ENCODE peak calls at places on chromosomes 6 and 20, in seven cellular contexts. One of them, this sample, is unnamed.

GRCh38 chr20:1964659-1965405 is 29.0 kb downstream of the PDYN start:
- DNase-seq in uterus: no peak
- DNase-seq in tibial artery: no peak
- DNase-seq in OCI-LY7: no peak
- DNase-seq in DND-41: no peak
- DNase-seq in hepatocyte: peak; percentile 21
- DNase-seq in lung: no peak
- DNase-seq in this sample: no peak

GRCh38 chr20:56400001-56400640 is 7.7 kb downstream of the CSTF1 start:
- DNase-seq in hepatocyte: peak; percentile 82
- DNase-seq in tibial artery: no peak
- DNase-seq in lung: peak; percentile 52
- DNase-seq in uterus: no peak
- DNase-seq in DND-41: peak; percentile 66
- DNase-seq in OCI-LY7: peak; percentile 66
- DNase-seq in this sample: no peak

GRCh38 chr6:107458687-107459282 is 579 bp downstream of the PDSS2 start:
- DNase-seq in tibial artery: no peak
- DNase-seq in uterus: peak; percentile 25
- DNase-seq in OCI-LY7: peak; percentile 74
- DNase-seq in DND-41: peak; percentile 52
- DNase-seq in hepatocyte: peak; percentile 35
- DNase-seq in lung: no peak
- DNase-seq in this sample: no peak

GRCh38 chr6:83976871-83977270 is 56.7 kb upstream of the MRAP2 start:
- DNase-seq in lung: no peak
- DNase-seq in uterus: no peak
- DNase-seq in hepatocyte: peak; percentile 8
- DNase-seq in OCI-LY7: no peak
- DNase-seq in tibial artery: no peak
- DNase-seq in DND-41: no peak
- DNase-seq in this sample: no peak

GRCh38 chr6:5706094-5707033 is 300.4 kb downstream of the NRN1 start:
- DNase-seq in OCI-LY7: no peak
- DNase-seq in uterus: no peak
- DNase-seq in hepatocyte: no peak
- DNase-seq in lung: no peak
- DNase-seq in DND-41: peak; percentile 66
- DNase-seq in tibial artery: no peak
- DNase-seq in this sample: no peak

GRCh38 chr20:45429618-45430017 is 13.7 kb downstream of the PIGT start:
- DNase-seq in tibial artery: no peak
- DNase-seq in hepatocyte: no peak
- DNase-seq in DND-41: no peak
- DNase-seq in uterus: no peak
- DNase-seq in lung: no peak
- DNase-seq in OCI-LY7: no peak
- DNase-seq in this sample: no peak

GRCh38 chr6:138555294-138555988 is 56.1 kb upstream of the NHSL1 start:
- DNase-seq in tibial artery: no peak
- DNase-seq in DND-41: no peak
- DNase-seq in hepatocyte: no peak
- DNase-seq in OCI-LY7: no peak
- DNase-seq in lung: peak; percentile 53
- DNase-seq in uterus: no peak
- DNase-seq in this sample: no peak

GRCh38 chr6:75986935-75987334 is 85.5 kb downstream of the IMPG1 start:
- DNase-seq in DND-41: no peak
- DNase-seq in OCI-LY7: no peak
- DNase-seq in tibial artery: no peak
- DNase-seq in uterus: no peak
- DNase-seq in lung: no peak
- DNase-seq in hepatocyte: no peak
- DNase-seq in this sample: no peak

DNA sequence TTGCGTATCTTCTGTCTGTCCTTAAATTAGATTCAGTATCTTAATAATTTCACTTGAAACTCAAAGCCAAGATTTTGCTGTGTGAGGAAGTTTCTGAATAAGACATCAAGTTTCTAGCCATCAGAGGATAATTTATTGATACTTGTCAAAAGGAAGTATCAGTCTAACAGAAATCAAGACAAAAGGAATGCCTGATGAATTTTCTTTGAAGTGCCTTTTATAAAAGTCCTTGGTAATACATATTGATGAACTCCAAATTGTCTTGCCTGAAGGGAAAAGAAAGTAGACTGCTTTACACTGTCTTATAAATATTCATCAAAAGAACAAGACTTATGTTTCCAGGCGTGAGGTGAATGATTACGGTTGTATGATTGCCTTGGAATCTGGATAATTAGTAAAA is 986.0 kb upstream of the MAP3K7 start:
- DNase-seq in uterus: no peak
- DNase-seq in DND-41: no peak
- DNase-seq in lung: no peak
- DNase-seq in hepatocyte: no peak
- DNase-seq in tibial artery: no peak
- DNase-seq in OCI-LY7: no peak
- DNase-seq in this sample: no peak
- TF ChIP-seq CTCF in uterus: no peak
- TF ChIP-seq CTCF in DND-41: no peak
- TF ChIP-seq CTCF in lung: no peak
- TF ChIP-seq CTCF in hepatocyte: no peak
- TF ChIP-seq CTCF in tibial artery: no peak
- TF ChIP-seq CTCF in OCI-LY7: no peak
- TF ChIP-seq CTCF in this sample: no peak

DNA sequence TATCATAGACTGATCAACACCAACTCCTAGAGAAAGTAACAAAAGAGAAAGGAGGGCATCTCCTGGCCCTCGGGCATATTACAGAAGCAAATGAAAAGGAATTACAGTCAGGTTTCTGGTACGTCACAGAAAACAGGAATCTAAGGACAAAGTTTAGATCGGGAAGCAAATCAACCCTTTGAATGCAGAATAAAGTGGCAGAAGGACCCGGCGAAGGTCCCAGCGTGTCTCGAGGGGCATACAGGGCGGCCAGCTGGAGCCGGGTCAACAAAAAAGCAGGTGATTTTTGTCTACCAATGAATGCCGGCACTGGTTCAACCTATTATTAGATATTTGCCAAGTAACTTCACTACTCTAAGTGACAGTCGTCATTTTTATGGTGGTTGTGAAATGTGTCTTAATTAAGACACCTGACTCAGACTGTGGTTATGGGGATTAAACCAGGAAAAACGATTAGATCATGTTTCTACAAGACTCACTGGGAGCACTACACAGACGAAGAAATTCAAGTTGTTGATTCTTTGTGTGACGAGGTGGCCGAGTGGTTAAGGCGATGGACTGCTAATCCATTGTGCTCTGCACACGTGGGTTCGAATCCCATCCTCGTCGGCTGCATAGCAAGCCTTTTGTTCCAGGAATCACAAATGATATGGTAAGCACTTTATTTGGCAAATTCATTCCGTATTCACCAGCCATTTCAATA is 12.4 kb upstream of the ZSCAN9 start:
- DNase-seq in OCI-LY7: peak; percentile 2
- DNase-seq in lung: peak; percentile 69
- DNase-seq in hepatocyte: peak; percentile 62
- DNase-seq in tibial artery: no peak
- DNase-seq in uterus: no peak
- DNase-seq in DND-41: no peak
- DNase-seq in this sample: peak; percentile 79
- H3K4me3 ChIP-seq in OCI-LY7: no peak overlapping the region
- H3K4me3 ChIP-seq in lung: no peak overlapping the region
- H3K4me3 ChIP-seq in hepatocyte: peak overlapping the region; percentile 21
- H3K4me3 ChIP-seq in tibial artery: peak overlapping the region; percentile 9
- H3K4me3 ChIP-seq in uterus: no peak overlapping the region
- H3K4me3 ChIP-seq in DND-41: no peak overlapping the region
- H3K4me3 ChIP-seq in this sample: peak overlapping the region; percentile 64

GRCh38 chr6:157823523-157824370 is 701 bp downstream of the SNX9 start:
- DNase-seq in hepatocyte: peak; percentile 79
- DNase-seq in tibial artery: peak; percentile 80
- DNase-seq in OCI-LY7: no peak
- DNase-seq in lung: no peak
- DNase-seq in uterus: peak; percentile 54
- DNase-seq in DND-41: no peak
- DNase-seq in this sample: peak; percentile 52
- TF ChIP-seq CTCF in hepatocyte: peak; percentile 2
- TF ChIP-seq CTCF in tibial artery: no peak
- TF ChIP-seq CTCF in OCI-LY7: no peak
- TF ChIP-seq CTCF in lung: no peak
- TF ChIP-seq CTCF in uterus: peak; percentile 41
- TF ChIP-seq CTCF in DND-41: no peak
- TF ChIP-seq CTCF in this sample: no peak

DNA sequence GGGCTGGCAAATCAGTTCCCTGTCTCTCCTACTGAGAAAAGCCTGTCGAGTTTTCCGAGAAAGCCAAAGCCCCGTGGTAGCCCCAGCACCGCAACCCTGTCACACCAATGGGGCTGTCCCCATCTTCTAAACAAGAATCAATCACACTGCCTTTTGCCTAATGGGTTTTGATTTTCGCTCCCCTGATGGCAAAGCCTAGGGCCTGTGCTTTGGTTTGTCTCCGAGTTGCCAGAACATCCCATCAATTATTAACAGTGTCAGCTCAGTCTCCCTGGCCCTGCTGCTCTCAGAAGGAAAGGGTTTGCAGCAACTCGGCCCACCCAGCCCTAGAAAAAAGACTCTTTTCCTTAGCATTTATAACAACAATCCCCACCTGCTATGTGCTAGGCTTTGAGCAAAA is 4.2 kb downstream of the KCNB1 start:
- DNase-seq in OCI-LY7: no peak
- DNase-seq in DND-41: no peak
- DNase-seq in lung: no peak
- DNase-seq in tibial artery: no peak
- DNase-seq in uterus: no peak
- DNase-seq in hepatocyte: no peak
- DNase-seq in this sample: no peak
- H3K4me3 ChIP-seq in OCI-LY7: no peak overlapping the region
- H3K4me3 ChIP-seq in DND-41: no peak overlapping the region
- H3K4me3 ChIP-seq in lung: no peak overlapping the region
- H3K4me3 ChIP-seq in tibial artery: no peak overlapping the region
- H3K4me3 ChIP-seq in uterus: no peak overlapping the region
- H3K4me3 ChIP-seq in hepatocyte: no peak overlapping the region
- H3K4me3 ChIP-seq in this sample: no peak overlapping the region

GRCh38 chr6:34113532-34113931 is 32.4 kb downstream of the GRM4 start:
- DNase-seq in tibial artery: no peak
- DNase-seq in uterus: no peak
- DNase-seq in lung: no peak
- DNase-seq in DND-41: no peak
- DNase-seq in OCI-LY7: no peak
- DNase-seq in hepatocyte: no peak
- DNase-seq in this sample: no peak

GRCh38 chr6:34108159-34108558 is 37.7 kb downstream of the GRM4 start:
- DNase-seq in tibial artery: no peak
- DNase-seq in uterus: no peak
- DNase-seq in DND-41: no peak
- DNase-seq in hepatocyte: no peak
- DNase-seq in OCI-LY7: no peak
- DNase-seq in lung: no peak
- DNase-seq in this sample: no peak

GRCh38 chr6:34106900-34107299 is 39.0 kb downstream of the GRM4 start:
- DNase-seq in lung: no peak
- DNase-seq in hepatocyte: no peak
- DNase-seq in DND-41: no peak
- DNase-seq in tibial artery: no peak
- DNase-seq in uterus: no peak
- DNase-seq in OCI-LY7: no peak
- DNase-seq in this sample: no peak

GRCh38 chr6:34112102-34112501 is 33.8 kb downstream of the GRM4 start:
- DNase-seq in lung: no peak
- DNase-seq in hepatocyte: no peak
- DNase-seq in DND-41: no peak
- DNase-seq in uterus: no peak
- DNase-seq in OCI-LY7: no peak
- DNase-seq in tibial artery: no peak
- DNase-seq in this sample: no peak

GRCh38 chr6:34110610-34111009 is 35.3 kb downstream of the GRM4 start:
- DNase-seq in uterus: no peak
- DNase-seq in lung: no peak
- DNase-seq in hepatocyte: no peak
- DNase-seq in OCI-LY7: no peak
- DNase-seq in tibial artery: no peak
- DNase-seq in DND-41: no peak
- DNase-seq in this sample: no peak
- TF ChIP-seq CTCF in uterus: no peak
- TF ChIP-seq CTCF in lung: no peak
- TF ChIP-seq CTCF in hepatocyte: no peak
- TF ChIP-seq CTCF in OCI-LY7: no peak
- TF ChIP-seq CTCF in tibial artery: no peak
- TF ChIP-seq CTCF in DND-41: no peak
- TF ChIP-seq CTCF in this sample: no peak

DNA sequence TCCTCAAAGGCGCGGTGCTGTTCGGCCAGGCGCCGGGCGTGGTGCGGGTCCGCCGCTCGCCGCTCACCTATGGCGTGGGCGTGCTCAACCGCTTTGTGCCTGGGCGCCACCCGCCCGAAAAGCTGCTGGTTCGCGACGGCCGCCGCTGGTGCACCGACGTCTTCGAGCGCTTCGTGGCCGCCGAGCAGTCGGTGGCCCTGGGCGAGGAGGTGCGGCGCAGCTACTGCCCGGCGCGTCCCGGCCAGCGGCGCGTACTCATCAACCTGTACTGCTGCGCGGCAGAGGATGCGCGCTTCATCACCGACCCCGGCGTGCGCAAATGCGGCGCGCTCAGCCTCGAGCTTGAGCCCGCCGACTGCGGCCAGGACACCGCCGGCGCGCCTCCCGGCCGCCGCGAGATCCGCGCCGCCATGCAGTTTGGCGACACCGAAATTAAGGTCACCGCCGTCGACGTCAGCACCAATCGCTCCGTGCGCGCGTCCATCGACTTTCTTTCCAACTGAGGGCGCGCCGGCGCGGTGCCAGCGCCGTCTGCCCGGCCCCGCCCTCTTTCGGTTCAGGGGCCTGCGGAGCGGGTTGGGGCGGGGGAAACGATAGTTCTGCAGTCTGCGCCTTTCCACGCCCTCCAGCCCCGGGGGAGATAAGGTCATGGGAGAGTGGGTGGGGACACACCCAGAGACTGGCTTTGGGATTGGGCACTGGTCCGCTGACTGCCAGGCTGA is 15.7 kb downstream of the ADISSP start:
- DNase-seq in OCI-LY7: no peak
- DNase-seq in tibial artery: no peak
- DNase-seq in hepatocyte: peak; percentile 63
- DNase-seq in lung: peak; percentile 46
- DNase-seq in DND-41: no peak
- DNase-seq in uterus: no peak
- DNase-seq in this sample: no peak
- H3K4me3 ChIP-seq in OCI-LY7: no peak overlapping the region
- H3K4me3 ChIP-seq in tibial artery: peak overlapping the region; percentile 32
- H3K4me3 ChIP-seq in hepatocyte: peak overlapping the region; percentile 27
- H3K4me3 ChIP-seq in lung: no peak overlapping the region
- H3K4me3 ChIP-seq in DND-41: no peak overlapping the region
- H3K4me3 ChIP-seq in uterus: no peak overlapping the region
- H3K4me3 ChIP-seq in this sample: no peak overlapping the region

DNA sequence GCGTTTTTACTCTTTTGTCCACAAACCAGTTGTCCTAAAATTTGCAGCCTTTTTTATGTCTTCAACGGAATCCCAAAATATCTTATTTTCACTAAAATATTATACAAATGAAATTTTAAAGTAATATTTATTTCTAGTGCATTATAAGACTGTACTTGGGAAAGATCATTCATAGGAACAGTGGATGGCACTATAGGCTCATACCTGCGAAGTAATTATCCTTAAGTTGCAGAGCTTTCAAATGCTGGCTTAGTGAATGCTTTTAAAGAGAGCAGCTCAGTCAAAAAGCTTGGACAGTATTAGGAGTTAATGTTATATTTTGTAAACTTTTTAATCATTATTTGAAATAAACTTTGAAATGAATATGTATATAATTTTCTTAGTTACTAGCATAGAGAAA is 254.9 kb downstream of the CDKAL1 start:
- DNase-seq in hepatocyte: peak; percentile 13
- DNase-seq in lung: no peak
- DNase-seq in tibial artery: no peak
- DNase-seq in OCI-LY7: no peak
- DNase-seq in DND-41: no peak
- DNase-seq in uterus: no peak
- DNase-seq in this sample: no peak
- TF ChIP-seq CTCF in hepatocyte: peak; percentile 38
- TF ChIP-seq CTCF in lung: no peak
- TF ChIP-seq CTCF in tibial artery: no peak
- TF ChIP-seq CTCF in OCI-LY7: no peak
- TF ChIP-seq CTCF in DND-41: no peak
- TF ChIP-seq CTCF in uterus: no peak
- TF ChIP-seq CTCF in this sample: peak; percentile 30

This sample was measured in LNCaP clone FGC.